ENCODE peak calls at places on chromosomes 11 and 22, in five cellular contexts. One of them, this sample, is unnamed.

GRCh38 chr11:71332046-71332445 is 79.7 kb upstream of the SHANK2 start:
- DNase-seq in sigmoid colon: peak; percentile 50
- DNase-seq in GM23338: no peak
- DNase-seq in lower lobe of right lung: no peak
- DNase-seq in left lung: peak; percentile 19
- DNase-seq in this sample: peak; percentile 32

GRCh38 chr11:74320538-74320937 is 9.1 kb upstream of the P4HA3 start:
- DNase-seq in lower lobe of right lung: no peak
- DNase-seq in sigmoid colon: no peak
- DNase-seq in GM23338: no peak
- DNase-seq in left lung: no peak
- DNase-seq in this sample: no peak

GRCh38 chr22:18023509-18024275 is 669 bp downstream of the MICAL3 start:
- DNase-seq in lower lobe of right lung: no peak
- DNase-seq in left lung: peak; percentile 63
- DNase-seq in GM23338: peak; percentile 80
- DNase-seq in sigmoid colon: peak; percentile 93
- DNase-seq in this sample: peak; percentile 64

GRCh38 chr11:73268671-73269271 is 3.4 kb upstream of the P2RY6 start:
- DNase-seq in lower lobe of right lung: no peak
- DNase-seq in sigmoid colon: peak; percentile 54
- DNase-seq in left lung: no peak
- DNase-seq in GM23338: no peak
- DNase-seq in this sample: peak; percentile 48

GRCh38 chr11:1307998-1308744 is 1.3 kb downstream of the TOLLIP start:
- DNase-seq in lower lobe of right lung: no peak
- DNase-seq in GM23338: no peak
- DNase-seq in left lung: no peak
- DNase-seq in sigmoid colon: no peak
- DNase-seq in this sample: no peak

GRCh38 chr11:2590951-2591754 is 108.6 kb downstream of the KCNQ1OT1 start:
- DNase-seq in lower lobe of right lung: peak; percentile 27
- DNase-seq in sigmoid colon: peak; percentile 50
- DNase-seq in GM23338: no peak
- DNase-seq in left lung: peak; percentile 27
- DNase-seq in this sample: peak; percentile 52

GRCh38 chr11:70270877-70271634 is 566 bp downstream of the PPFIA1 start:
- DNase-seq in sigmoid colon: peak; percentile 69
- DNase-seq in left lung: peak; percentile 45
- DNase-seq in GM23338: peak; percentile 84
- DNase-seq in lower lobe of right lung: peak; percentile 73
- DNase-seq in this sample: peak; percentile 81

GRCh38 chr22:24190566-24191208 is 9.4 kb downstream of the SUSD2 start:
- DNase-seq in left lung: no peak
- DNase-seq in sigmoid colon: peak; percentile 57
- DNase-seq in lower lobe of right lung: no peak
- DNase-seq in GM23338: no peak
- DNase-seq in this sample: peak; percentile 56

GRCh38 chr22:20217563-20217962 is 50.6 kb downstream of the RTN4R start:
- DNase-seq in lower lobe of right lung: no peak
- DNase-seq in sigmoid colon: no peak
- DNase-seq in GM23338: no peak
- DNase-seq in left lung: no peak
- DNase-seq in this sample: no peak

GRCh38 chr11:108958446-108959123 is 293.7 kb downstream of the DDX10 start:
- DNase-seq in sigmoid colon: no peak
- DNase-seq in GM23338: no peak
- DNase-seq in lower lobe of right lung: no peak
- DNase-seq in left lung: no peak
- DNase-seq in this sample: no peak

GRCh38 chr11:123434262-123434661 is 4.2 kb downstream of the GRAMD1B start:
- DNase-seq in left lung: no peak
- DNase-seq in sigmoid colon: no peak
- DNase-seq in lower lobe of right lung: no peak
- DNase-seq in GM23338: peak; percentile 78
- DNase-seq in this sample: no peak

GRCh38 chr11:76807206-76807875 is 24.2 kb downstream of the TSKU start:
- DNase-seq in lower lobe of right lung: peak; percentile 91
- DNase-seq in left lung: peak; percentile 84
- DNase-seq in sigmoid colon: peak; percentile 91
- DNase-seq in GM23338: peak; percentile 97
- DNase-seq in this sample: peak; percentile 90

GRCh38 chr11:11084337-11084736 is 226.5 kb upstream of the ZBED5 start:
- DNase-seq in left lung: no peak
- DNase-seq in GM23338: no peak
- DNase-seq in sigmoid colon: no peak
- DNase-seq in lower lobe of right lung: no peak
- DNase-seq in this sample: no peak

GRCh38 chr11:26599421-26599820 is 27.4 kb upstream of the MUC15 start:
- DNase-seq in left lung: no peak
- DNase-seq in lower lobe of right lung: no peak
- DNase-seq in GM23338: no peak
- DNase-seq in sigmoid colon: no peak
- DNase-seq in this sample: no peak

GRCh38 chr11:64048042-64048854 is 12.5 kb downstream of the FLRT1 start:
- DNase-seq in lower lobe of right lung: no peak
- DNase-seq in sigmoid colon: peak; percentile 84
- DNase-seq in GM23338: no peak
- DNase-seq in left lung: no peak
- DNase-seq in this sample: no peak

GRCh38 chr22:39313258-39314001 is 6.0 kb downstream of the RPL3 start:
- DNase-seq in lower lobe of right lung: no peak
- DNase-seq in sigmoid colon: no peak
- DNase-seq in left lung: no peak
- DNase-seq in GM23338: no peak
- DNase-seq in this sample: no peak

GRCh38 chr22:39315389-39315788 is 4.0 kb downstream of the RPL3 start:
- DNase-seq in GM23338: no peak
- DNase-seq in sigmoid colon: no peak
- DNase-seq in lower lobe of right lung: no peak
- DNase-seq in left lung: no peak
- DNase-seq in this sample: no peak

GRCh38 chr22:39316440-39317083 is 2.9 kb downstream of the RPL3 start:
- DNase-seq in sigmoid colon: peak; percentile 89
- DNase-seq in lower lobe of right lung: peak; percentile 74
- DNase-seq in left lung: peak; percentile 77
- DNase-seq in GM23338: peak; percentile 81
- DNase-seq in this sample: peak; percentile 76

GRCh38 chr22:39312410-39312809 is 7.0 kb downstream of the RPL3 start:
- DNase-seq in lower lobe of right lung: no peak
- DNase-seq in left lung: no peak
- DNase-seq in sigmoid colon: no peak
- DNase-seq in GM23338: no peak
- DNase-seq in this sample: no peak

GRCh38 chr22:39314251-39314971 is 5.0 kb downstream of the RPL3 start:
- DNase-seq in sigmoid colon: no peak
- DNase-seq in lower lobe of right lung: no peak
- DNase-seq in left lung: no peak
- DNase-seq in GM23338: peak; percentile 47
- DNase-seq in this sample: no peak
- H3K4me3 ChIP-seq in sigmoid colon: no peak overlapping the region
- H3K4me3 ChIP-seq in lower lobe of right lung: no peak overlapping the region
- H3K4me3 ChIP-seq in left lung: no peak overlapping the region
- H3K4me3 ChIP-seq in GM23338: peak overlapping the region; percentile 98
- H3K4me3 ChIP-seq in this sample: no peak overlapping the region

GRCh38 chr11:129856036-129856435 is 39.3 kb downstream of the NFRKB start:
- DNase-seq in left lung: no peak
- DNase-seq in lower lobe of right lung: no peak
- DNase-seq in sigmoid colon: no peak
- DNase-seq in GM23338: no peak
- DNase-seq in this sample: no peak

GRCh38 chr11:129852125-129852740 is 36.6 kb downstream of the TMEM45B start:
- DNase-seq in lower lobe of right lung: no peak
- DNase-seq in left lung: no peak
- DNase-seq in GM23338: no peak
- DNase-seq in sigmoid colon: no peak
- DNase-seq in this sample: no peak

GRCh38 chr11:129854229-129854805 is 38.7 kb downstream of the TMEM45B start:
- DNase-seq in left lung: no peak
- DNase-seq in GM23338: no peak
- DNase-seq in sigmoid colon: no peak
- DNase-seq in lower lobe of right lung: no peak
- DNase-seq in this sample: no peak

GRCh38 chr11:129853508-129854228 is 38.0 kb downstream of the TMEM45B start:
- DNase-seq in lower lobe of right lung: peak; percentile 81
- DNase-seq in GM23338: peak; percentile 23
- DNase-seq in sigmoid colon: no peak
- DNase-seq in left lung: peak; percentile 73
- DNase-seq in this sample: peak; percentile 80

GRCh38 chr11:129855086-129855485 is 39.4 kb downstream of the TMEM45B start:
- DNase-seq in left lung: no peak
- DNase-seq in GM23338: no peak
- DNase-seq in sigmoid colon: no peak
- DNase-seq in lower lobe of right lung: no peak
- DNase-seq in this sample: no peak
- H3K4me1 ChIP-seq in left lung: peaks cover 7% of the 10 kb centered on the region
- H3K4me1 ChIP-seq in GM23338: no peaks in the 10 kb centered on the region
- H3K4me1 ChIP-seq in sigmoid colon: no peaks in the 10 kb centered on the region
- H3K4me1 ChIP-seq in lower lobe of right lung: peaks cover 13% of the 10 kb centered on the region
- H3K4me1 ChIP-seq in this sample: peaks cover 13% of the 10 kb centered on the region

DNA sequence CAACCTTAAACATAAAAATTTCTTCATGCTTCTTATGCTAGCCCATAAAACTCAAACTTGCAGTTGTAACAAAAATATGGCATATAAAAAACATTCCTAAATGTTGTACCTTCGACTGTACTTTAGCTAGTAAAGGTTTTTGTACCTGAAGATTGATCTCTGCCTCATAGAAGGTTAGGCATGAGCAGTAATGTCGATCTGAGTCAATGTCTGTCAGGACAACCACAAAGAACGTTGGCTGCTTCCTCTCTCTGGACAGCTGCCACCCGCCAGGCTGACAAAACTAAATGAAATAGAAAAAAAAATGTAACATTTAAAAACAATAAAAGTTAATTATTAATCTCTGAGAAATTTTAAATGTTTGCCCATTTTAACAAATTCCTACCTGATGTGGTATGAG is 251.3 kb downstream of the SBF2 start:
- DNase-seq in left lung: peak; percentile 28
- DNase-seq in lower lobe of right lung: no peak
- DNase-seq in GM23338: no peak
- DNase-seq in sigmoid colon: no peak
- DNase-seq in this sample: no peak
- H3K4me3 ChIP-seq in left lung: no peak overlapping the region
- H3K4me3 ChIP-seq in lower lobe of right lung: no peak overlapping the region
- H3K4me3 ChIP-seq in GM23338: no peak overlapping the region
- H3K4me3 ChIP-seq in sigmoid colon: no peak overlapping the region
- H3K4me3 ChIP-seq in this sample: no peak overlapping the region

DNA sequence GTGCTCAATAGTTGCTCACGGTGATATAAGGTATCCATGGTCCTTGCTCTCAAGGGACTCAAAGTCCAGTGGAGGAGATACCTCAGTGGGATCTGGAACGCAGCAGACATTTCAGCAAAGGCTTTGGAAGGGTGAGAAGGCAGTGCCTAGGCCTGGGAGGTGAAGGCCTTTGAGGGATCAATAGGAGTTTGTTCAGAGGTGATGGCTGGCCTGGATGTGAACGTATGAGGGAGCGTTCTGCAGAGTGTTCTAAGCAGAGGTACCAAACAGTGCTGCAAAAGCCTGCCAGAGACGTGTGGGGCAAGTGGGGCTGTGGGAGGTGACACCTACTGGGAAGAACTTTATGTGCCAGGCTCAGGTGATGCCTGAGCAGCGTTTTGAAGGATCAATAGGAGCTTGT is 7.4 kb upstream of the MB start:
- DNase-seq in lower lobe of right lung: no peak
- DNase-seq in sigmoid colon: no peak
- DNase-seq in GM23338: no peak
- DNase-seq in left lung: no peak
- DNase-seq in this sample: no peak
- H3K4me1 ChIP-seq in lower lobe of right lung: peaks cover 19% of the 10 kb centered on the region
- H3K4me1 ChIP-seq in sigmoid colon: peaks cover 42% of the 10 kb centered on the region
- H3K4me1 ChIP-seq in GM23338: peaks cover 4% of the 10 kb centered on the region
- H3K4me1 ChIP-seq in left lung: no peaks in the 10 kb centered on the region
- H3K4me1 ChIP-seq in this sample: peaks cover 12% of the 10 kb centered on the region

GRCh38 chr11:46876471-46876870 is 30.4 kb upstream of the CKAP5 start:
- DNase-seq in left lung: no peak
- DNase-seq in lower lobe of right lung: no peak
- DNase-seq in GM23338: no peak
- DNase-seq in sigmoid colon: peak; percentile 34
- DNase-seq in this sample: peak; percentile 47
- H3K4me3 ChIP-seq in left lung: no peak overlapping the region
- H3K4me3 ChIP-seq in lower lobe of right lung: no peak overlapping the region
- H3K4me3 ChIP-seq in GM23338: no peak overlapping the region
- H3K4me3 ChIP-seq in sigmoid colon: no peak overlapping the region
- H3K4me3 ChIP-seq in this sample: no peak overlapping the region

DNA sequence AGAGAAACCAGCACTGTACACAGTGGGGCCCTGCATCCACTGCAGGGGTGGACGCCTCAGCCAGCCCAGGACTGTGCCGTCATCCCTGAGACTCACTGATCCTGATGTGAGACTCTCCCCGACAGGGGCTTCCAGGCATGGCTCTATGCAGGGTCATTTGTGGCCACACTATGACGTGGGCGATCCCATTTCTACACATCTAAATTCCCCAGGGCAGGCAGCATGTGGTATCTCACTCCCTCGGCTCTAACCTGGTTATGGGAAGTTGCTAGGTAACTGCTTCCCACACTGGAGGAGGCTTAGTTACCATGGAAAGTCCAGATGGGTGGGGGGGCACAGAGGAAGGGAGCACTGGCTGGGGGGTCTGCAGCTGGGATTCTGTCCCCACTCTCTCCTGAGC is 14.1 kb upstream of the FAM83F start:
- DNase-seq in lower lobe of right lung: no peak
- DNase-seq in sigmoid colon: no peak
- DNase-seq in GM23338: no peak
- DNase-seq in left lung: no peak
- DNase-seq in this sample: no peak
- H3K4me1 ChIP-seq in lower lobe of right lung: no peaks in the 10 kb centered on the region
- H3K4me1 ChIP-seq in sigmoid colon: no peaks in the 10 kb centered on the region
- H3K4me1 ChIP-seq in GM23338: no peaks in the 10 kb centered on the region
- H3K4me1 ChIP-seq in left lung: no peaks in the 10 kb centered on the region
- H3K4me1 ChIP-seq in this sample: no peaks in the 10 kb centered on the region

GRCh38 chr11:37502202-37502601 is 904.2 kb upstream of the RAG2 start:
- DNase-seq in GM23338: no peak
- DNase-seq in lower lobe of right lung: no peak
- DNase-seq in left lung: no peak
- DNase-seq in sigmoid colon: no peak
- DNase-seq in this sample: no peak
- H3K4me3 ChIP-seq in GM23338: no peak overlapping the region
- H3K4me3 ChIP-seq in lower lobe of right lung: no peak overlapping the region
- H3K4me3 ChIP-seq in left lung: no peak overlapping the region
- H3K4me3 ChIP-seq in sigmoid colon: no peak overlapping the region
- H3K4me3 ChIP-seq in this sample: no peak overlapping the region

This sample was measured in upper lobe of right lung.